ENCODE peak calls at places on chromosomes 5 and 9, in eight cellular contexts. M is cardiac muscle cell, X is tibial nerve, R is suprapubic skin, V is Caco-2, I is fibroblast of lung, Y is breast epithelium, K is left ventricle myocardium inferior. B is an unnamed sample. For H3K4me1 and H3K9me3, the result is how much of the 10 kb centered on the place peaks cover.

GRCh38 chr9:130264414-130265350 is 878 bp upstream of the HMCN2 start:
- DNase-seq in M (no peak), X (no peak), R (peak), V (no peak), I (no peak), Y (peak), K (no peak), B (no peak)

GRCh38 chr5:112240011-112240410 is 179.1 kb downstream of the EPB41L4A start:
- DNase-seq in M (no peak), X (no peak), R (no peak), V (peak), I (peak), Y (no peak), K (no peak), B (no peak)

GRCh38 chr5:153816870-153817269 is 221.8 kb downstream of the FAM114A2 start:
- DNase-seq in M (no peak), X (no peak), R (no peak), V (no peak), I (no peak), Y (no peak), K (no peak), B (no peak)

GRCh38 chr9:127225747-127226646 is 38.6 kb upstream of the GARNL3 start:
- DNase-seq in M (peak), X (no peak), R (no peak), V (peak), I (no peak), Y (no peak), K (no peak), B (no peak)

GRCh38 chr5:130720355-130720754 is 444.7 kb downstream of the HINT1 start:
- DNase-seq in M (peak), X (no peak), R (no peak), V (peak), I (peak), Y (no peak), K (no peak), B (no peak)

GRCh38 chr9:136544549-136545064 is 1.2 kb downstream of the NOTCH1 start:
- DNase-seq in M (no peak), X (no peak), R (no peak), V (peak), I (no peak), Y (no peak), K (peak), B (peak)

GRCh38 chr9:111481885-111482636 is 2.1 kb downstream of the ECPAS start:
- DNase-seq in M (no peak), X (no peak), R (no peak), V (peak), I (peak), Y (no peak), K (no peak), B (peak)

GRCh38 chr5:144460608-144461007 is 289.9 kb downstream of the KCTD16 start:
- DNase-seq in M (no peak), X (no peak), R (no peak), V (no peak), I (no peak), Y (no peak), K (no peak), B (no peak)

GRCh38 chr5:76294573-76294972 is 108.5 kb upstream of the IQGAP2 start:
- DNase-seq in M (no peak), X (no peak), R (no peak), V (no peak), I (no peak), Y (no peak), K (no peak), B (no peak)

GRCh38 chr5:80318212-80318611 is 1.6 kb upstream of the SPZ1 start:
- DNase-seq in M (no peak), X (peak), R (no peak), V (no peak), I (peak), Y (no peak), K (no peak), B (no peak)

GRCh38 chr5:118937393-118938061 is 50.8 kb downstream of the DTWD2 start:
- DNase-seq in M (no peak), X (no peak), R (no peak), V (peak), I (no peak), Y (no peak), K (no peak), B (peak)

GRCh38 chr5:159096555-159097460 is 2.9 kb downstream of the EBF1 start:
- DNase-seq in M (no peak), X (no peak), R (no peak), V (no peak), I (no peak), Y (no peak), K (no peak), B (no peak)

GRCh38 chr5:111859533-111860270 is 102.7 kb upstream of the NREP start:
- DNase-seq in M (no peak), X (peak), R (no peak), V (no peak), I (peak), Y (no peak), K (no peak), B (no peak)

GRCh38 chr5:117165068-117165467 is 590.4 kb upstream of the SEMA6A start:
- DNase-seq in M (no peak), X (no peak), R (no peak), V (no peak), I (no peak), Y (no peak), K (no peak), B (no peak)

GRCh38 chr5:176943816-176944215 is 44.7 kb upstream of the HK3 start:
- DNase-seq in M (no peak), X (no peak), R (no peak), V (no peak), I (no peak), Y (no peak), K (no peak), B (peak)

GRCh38 chr5:7852988-7853387 is 2.1 kb upstream of the CFAP90 start:
- DNase-seq in M (no peak), X (no peak), R (no peak), V (no peak), I (no peak), Y (no peak), K (no peak), B (no peak)

GRCh38 chr5:373710-374602 is 52.4 kb downstream of the AHRR start:
- DNase-seq in M (peak), X (no peak), R (peak), V (peak), I (peak), Y (no peak), K (peak), B (peak)

GRCh38 chr9:94554439-94555331 is at the start of gene PCAT7:
- DNase-seq in M (peak), X (no peak), R (no peak), V (peak), I (peak), Y (peak), K (no peak), B (peak)

GRCh38 chr9:30078195-30078594 is 2306.2 kb upstream of the ACO1 start:
- DNase-seq in M (no peak), X (no peak), R (no peak), V (no peak), I (no peak), Y (no peak), K (no peak), B (no peak)

GRCh38 chr5:96294887-96295209 is 138.2 kb downstream of the PCSK1 start:
- DNase-seq in M (no peak), X (no peak), R (no peak), V (no peak), I (no peak), Y (no peak), K (no peak), B (no peak)

GRCh38 chr5:84168841-84169240 is 215.8 kb downstream of the EDIL3 start:
- DNase-seq in M (no peak), X (no peak), R (no peak), V (no peak), I (peak), Y (no peak), K (no peak), B (no peak)

GRCh38 chr9:104903609-104904008 is 24.3 kb downstream of the ABCA1 start:
- DNase-seq in M (no peak), X (no peak), R (no peak), V (no peak), I (peak), Y (no peak), K (no peak), B (no peak)

DNA sequence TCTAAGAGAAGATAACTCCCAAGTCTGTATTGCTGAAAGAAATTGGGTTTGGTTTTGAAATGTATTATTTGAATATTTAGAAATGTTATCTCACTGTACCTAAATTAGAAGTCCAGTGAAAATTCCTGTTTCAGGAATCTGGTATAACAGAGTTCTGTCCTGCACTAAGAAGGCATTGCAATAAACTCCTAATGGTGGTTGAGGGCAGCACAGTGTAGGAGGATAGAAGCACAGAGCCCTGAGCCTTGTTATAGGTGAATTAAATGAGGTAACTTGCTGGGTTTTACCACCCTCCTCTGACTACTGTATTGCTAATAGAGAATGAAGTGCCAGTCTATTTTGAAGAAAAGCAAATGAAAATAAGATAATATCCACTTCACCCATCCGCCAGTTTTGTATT is 143.4 kb downstream of the CD180 start:
- DNase-seq in M (peak), X (no peak), R (no peak), V (no peak), I (no peak), Y (no peak), K (no peak), B (no peak)
- H3K4me3 ChIP-seq in M (no peak), X (no peak), R (no peak), V (no peak), I (no peak), Y (no peak), K (no peak), B (no peak)

GRCh38 chr9:129222691-129223218 is 44.7 kb upstream of the IER5L start:
- DNase-seq in M (no peak), X (no peak), R (no peak), V (no peak), I (no peak), Y (no peak), K (no peak), B (no peak)
- H3K4me1 ChIP-seq in M (under half), X (under half), R (under half), V (under half), I (under half), Y (under half), K (under half), B (under half)

DNA sequence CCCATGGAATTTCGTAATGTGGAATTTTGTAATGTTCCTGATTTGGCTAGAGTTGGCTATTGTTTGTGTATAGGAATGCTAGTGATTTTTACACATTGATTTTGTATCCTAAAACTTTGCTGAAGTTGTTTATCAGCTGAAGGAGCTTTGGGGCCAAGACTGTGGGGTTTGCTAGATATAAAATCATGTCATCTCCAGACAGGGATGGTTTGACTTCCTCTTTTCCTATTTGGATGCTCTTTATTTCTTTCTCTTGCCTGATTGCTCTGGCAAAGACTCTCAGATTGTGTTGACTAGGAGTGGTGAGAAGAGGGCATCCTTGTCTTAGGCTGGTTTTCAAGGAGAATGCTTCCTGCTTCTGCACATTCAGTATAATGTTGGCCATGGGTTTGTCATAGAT is 91.0 kb downstream of the NNT start:
- DNase-seq in M (no peak), X (no peak), R (no peak), V (no peak), I (no peak), Y (no peak), K (no peak), B (no peak)
- H3K9me3 ChIP-seq in M (under half), X (under half), R (under half), V (under half), I (under half), Y (under half), K (under half), B (under half)

GRCh38 chr9:122348288-122348777 is 22.5 kb upstream of the PTGS1 start:
- DNase-seq in M (no peak), X (no peak), R (no peak), V (no peak), I (no peak), Y (no peak), K (no peak), B (no peak)

GRCh38 chr9:122349201-122349600 is 21.6 kb upstream of the PTGS1 start:
- DNase-seq in M (no peak), X (no peak), R (no peak), V (no peak), I (no peak), Y (no peak), K (no peak), B (no peak)

GRCh38 chr9:122348791-122349190 is 22.0 kb upstream of the PTGS1 start:
- DNase-seq in M (no peak), X (no peak), R (no peak), V (no peak), I (no peak), Y (no peak), K (no peak), B (no peak)

GRCh38 chr9:122347348-122348287 is 23.2 kb upstream of the PTGS1 start:
- DNase-seq in M (no peak), X (no peak), R (no peak), V (peak), I (peak), Y (no peak), K (no peak), B (no peak)

DNA sequence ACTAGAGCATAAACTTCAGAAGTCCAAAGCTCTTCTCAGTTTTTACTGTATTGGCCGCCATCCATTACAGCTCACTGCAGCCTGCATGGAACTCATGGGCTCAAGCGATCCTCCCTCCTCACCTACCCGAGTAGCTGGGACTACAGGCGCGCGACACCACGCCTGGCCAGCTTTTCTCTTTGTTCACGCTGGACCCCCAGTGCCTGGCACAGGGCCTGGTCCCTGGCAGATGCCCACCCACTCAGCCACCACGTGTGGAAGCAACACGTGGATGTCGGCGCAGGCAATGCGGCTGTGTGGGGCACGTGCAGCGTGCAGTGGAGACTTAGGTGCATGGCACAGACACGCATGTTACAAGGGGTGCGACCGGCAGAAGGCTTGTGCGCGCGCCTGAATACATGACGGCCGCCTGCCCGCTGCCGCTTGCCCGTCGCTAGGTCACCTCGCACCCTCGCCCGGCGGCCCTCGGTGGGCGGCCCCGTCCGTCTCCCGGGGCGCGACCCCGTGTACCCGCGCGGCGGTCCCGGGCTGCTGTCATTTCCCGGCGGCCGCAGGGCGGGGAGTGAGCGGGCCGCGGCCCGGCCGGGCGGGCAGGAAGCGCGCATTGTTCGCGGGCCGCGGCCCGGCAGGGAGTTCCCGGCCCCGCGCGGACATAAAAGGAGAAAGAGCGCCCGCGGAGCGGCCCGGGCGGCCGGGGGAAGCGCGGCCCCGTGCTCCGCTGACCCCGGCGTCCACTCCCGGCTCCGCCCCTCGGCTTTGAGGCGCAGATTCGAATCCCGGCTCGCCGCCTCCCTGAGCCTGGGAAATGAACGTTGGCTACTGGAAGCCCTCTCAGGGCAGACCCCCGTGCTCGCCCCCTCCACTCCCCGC is 24.1 kb upstream of the PTGS1 start:
- DNase-seq in M (peak), X (no peak), R (no peak), V (peak), I (peak), Y (no peak), K (peak), B (no peak)
- H3K4me3 ChIP-seq in M (peak), X (peak), R (peak), V (peak), I (peak), Y (peak), K (peak), B (no peak)

GRCh38 chr5:178323541-178323865 is 90.9 kb upstream of the PHYKPL start:
- DNase-seq in M (no peak), X (no peak), R (peak), V (no peak), I (no peak), Y (no peak), K (no peak), B (no peak)
- H3K4me1 ChIP-seq in M (under half), X (under half), R (under half), V (under half), I (under half), Y (under half), K (under half), B (under half)

GRCh38 chr9:23941051-23941450 is 115.0 kb upstream of the ELAVL2 start:
- DNase-seq in M (no peak), X (no peak), R (no peak), V (no peak), I (no peak), Y (no peak), K (no peak), B (peak)

DNA sequence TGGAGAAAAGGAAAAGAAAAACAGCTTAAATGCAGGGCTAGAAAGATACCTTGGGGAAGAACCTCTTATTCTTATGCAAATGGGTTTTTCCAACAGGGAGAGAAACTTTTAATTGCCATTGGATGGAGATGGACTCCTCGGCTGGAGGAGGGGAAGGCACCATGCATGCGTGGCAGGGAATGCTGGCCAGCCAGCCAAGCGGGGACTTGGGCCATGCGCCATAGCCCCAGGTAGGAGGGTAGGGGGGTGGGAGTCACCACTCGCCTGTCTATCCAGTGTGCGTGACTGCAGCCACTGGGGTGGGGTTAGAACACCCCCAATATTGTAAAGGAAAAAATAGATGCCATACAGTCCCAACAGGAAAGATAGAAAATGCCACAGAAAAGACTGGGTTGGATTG is 119.9 kb upstream of the ELAVL2 start:
- DNase-seq in M (no peak), X (no peak), R (no peak), V (no peak), I (no peak), Y (no peak), K (no peak), B (no peak)
- H3K9me3 ChIP-seq in M (under half), X (under half), R (under half), V (under half), I (under half), Y (under half), K (half or more), B (under half)

GRCh38 chr5:89191374-89191773 is 308.4 kb upstream of the MEF2C start:
- DNase-seq in M (no peak), X (no peak), R (no peak), V (no peak), I (no peak), Y (no peak), K (no peak), B (no peak)
- H3K4me3 ChIP-seq in M (no peak), X (no peak), R (no peak), V (no peak), I (no peak), Y (no peak), K (no peak), B (no peak)